ENCODE peak calls at places on chromosomes 11 and 22, in ten cellular contexts. One of them, this sample, is unnamed. For H3K4me1 and H3K9me3, the result is how much of the 10 kb centered on the place peaks cover.

GRCh38 chr22:36659762-36660509 is 43.6 kb downstream of the CACNG2 start:
- DNase-seq in colonic mucosa: peak
- DNase-seq in stomach: peak
- DNase-seq in endodermal cell: peak
- DNase-seq in neural progenitor cell: no peak
- DNase-seq in spleen: peak
- DNase-seq in transverse colon: peak
- DNase-seq in aorta: peak
- DNase-seq in fibroblast of lung: peak
- DNase-seq in CD8-positive, alpha-beta memory T cell: no peak
- DNase-seq in this sample: peak

GRCh38 chr22:30290679-30291333 is 1.5 kb upstream of the CASTOR1 start:
- DNase-seq in colonic mucosa: peak
- DNase-seq in stomach: peak
- DNase-seq in endodermal cell: peak
- DNase-seq in neural progenitor cell: peak
- DNase-seq in spleen: peak
- DNase-seq in transverse colon: peak
- DNase-seq in aorta: peak
- DNase-seq in fibroblast of lung: peak
- DNase-seq in CD8-positive, alpha-beta memory T cell: no peak
- DNase-seq in this sample: no peak

GRCh38 chr11:62400760-62401159 is 18.1 kb upstream of the SCGB1A1 start:
- DNase-seq in colonic mucosa: peak
- DNase-seq in stomach: peak
- DNase-seq in endodermal cell: no peak
- DNase-seq in neural progenitor cell: no peak
- DNase-seq in spleen: peak
- DNase-seq in transverse colon: peak
- DNase-seq in aorta: peak
- DNase-seq in fibroblast of lung: peak
- DNase-seq in CD8-positive, alpha-beta memory T cell: no peak
- DNase-seq in this sample: peak

GRCh38 chr11:13043912-13044628 is 35.0 kb downstream of the RASSF10 start:
- DNase-seq in colonic mucosa: peak
- DNase-seq in stomach: no peak
- DNase-seq in endodermal cell: no peak
- DNase-seq in neural progenitor cell: no peak
- DNase-seq in spleen: no peak
- DNase-seq in transverse colon: no peak
- DNase-seq in aorta: no peak
- DNase-seq in fibroblast of lung: no peak
- DNase-seq in CD8-positive, alpha-beta memory T cell: no peak
- DNase-seq in this sample: no peak

GRCh38 chr11:23423119-23423518 is 562.8 kb upstream of the CCDC179 start:
- DNase-seq in colonic mucosa: no peak
- DNase-seq in stomach: no peak
- DNase-seq in endodermal cell: no peak
- DNase-seq in neural progenitor cell: no peak
- DNase-seq in spleen: no peak
- DNase-seq in transverse colon: no peak
- DNase-seq in aorta: no peak
- DNase-seq in fibroblast of lung: peak
- DNase-seq in CD8-positive, alpha-beta memory T cell: no peak
- DNase-seq in this sample: no peak

GRCh38 chr22:34814260-34814659 is 251.7 kb upstream of the ISX start:
- DNase-seq in colonic mucosa: no peak
- DNase-seq in stomach: no peak
- DNase-seq in endodermal cell: no peak
- DNase-seq in neural progenitor cell: no peak
- DNase-seq in spleen: no peak
- DNase-seq in transverse colon: no peak
- DNase-seq in aorta: no peak
- DNase-seq in fibroblast of lung: no peak
- DNase-seq in CD8-positive, alpha-beta memory T cell: no peak
- DNase-seq in this sample: no peak

GRCh38 chr11:125331357-125331756 is 164.7 kb downstream of the FEZ1 start:
- DNase-seq in colonic mucosa: no peak
- DNase-seq in stomach: no peak
- DNase-seq in endodermal cell: peak
- DNase-seq in neural progenitor cell: no peak
- DNase-seq in spleen: peak
- DNase-seq in transverse colon: no peak
- DNase-seq in aorta: peak
- DNase-seq in fibroblast of lung: no peak
- DNase-seq in CD8-positive, alpha-beta memory T cell: no peak
- DNase-seq in this sample: no peak

GRCh38 chr11:76280151-76280881 is 74.0 kb upstream of the WNT11 start:
- DNase-seq in colonic mucosa: no peak
- DNase-seq in stomach: no peak
- DNase-seq in endodermal cell: peak
- DNase-seq in neural progenitor cell: no peak
- DNase-seq in spleen: no peak
- DNase-seq in transverse colon: no peak
- DNase-seq in aorta: no peak
- DNase-seq in fibroblast of lung: no peak
- DNase-seq in CD8-positive, alpha-beta memory T cell: no peak
- DNase-seq in this sample: no peak

GRCh38 chr11:111327908-111328624 is 29.7 kb downstream of the POU2AF3 start:
- DNase-seq in colonic mucosa: no peak
- DNase-seq in stomach: peak
- DNase-seq in endodermal cell: peak
- DNase-seq in neural progenitor cell: no peak
- DNase-seq in spleen: no peak
- DNase-seq in transverse colon: no peak
- DNase-seq in aorta: no peak
- DNase-seq in fibroblast of lung: no peak
- DNase-seq in CD8-positive, alpha-beta memory T cell: no peak
- DNase-seq in this sample: peak

GRCh38 chr11:74615988-74616387 is 23.6 kb downstream of the POLD3 start:
- DNase-seq in colonic mucosa: no peak
- DNase-seq in stomach: no peak
- DNase-seq in endodermal cell: no peak
- DNase-seq in neural progenitor cell: no peak
- DNase-seq in spleen: no peak
- DNase-seq in transverse colon: no peak
- DNase-seq in aorta: no peak
- DNase-seq in fibroblast of lung: no peak
- DNase-seq in CD8-positive, alpha-beta memory T cell: no peak
- DNase-seq in this sample: no peak

GRCh38 chr22:45645526-45646414 is 25.9 kb upstream of the ATXN10 start:
- DNase-seq in colonic mucosa: peak
- DNase-seq in stomach: peak
- DNase-seq in endodermal cell: peak
- DNase-seq in neural progenitor cell: peak
- DNase-seq in spleen: peak
- DNase-seq in transverse colon: peak
- DNase-seq in aorta: peak
- DNase-seq in fibroblast of lung: peak
- DNase-seq in CD8-positive, alpha-beta memory T cell: peak
- DNase-seq in this sample: peak

GRCh38 chr11:77144854-77145428 is 16.9 kb downstream of the MYO7A start:
- DNase-seq in colonic mucosa: peak
- DNase-seq in stomach: peak
- DNase-seq in endodermal cell: no peak
- DNase-seq in neural progenitor cell: no peak
- DNase-seq in spleen: no peak
- DNase-seq in transverse colon: peak
- DNase-seq in aorta: no peak
- DNase-seq in fibroblast of lung: no peak
- DNase-seq in CD8-positive, alpha-beta memory T cell: no peak
- DNase-seq in this sample: peak

GRCh38 chr11:60984149-60984548 is 12.7 kb downstream of the CD6 start:
- DNase-seq in colonic mucosa: no peak
- DNase-seq in stomach: no peak
- DNase-seq in endodermal cell: peak
- DNase-seq in neural progenitor cell: no peak
- DNase-seq in spleen: no peak
- DNase-seq in transverse colon: no peak
- DNase-seq in aorta: no peak
- DNase-seq in fibroblast of lung: no peak
- DNase-seq in CD8-positive, alpha-beta memory T cell: no peak
- DNase-seq in this sample: no peak

GRCh38 chr11:131121934-131122333 is 205.7 kb upstream of the SNX19 start:
- DNase-seq in colonic mucosa: no peak
- DNase-seq in stomach: no peak
- DNase-seq in endodermal cell: peak
- DNase-seq in neural progenitor cell: no peak
- DNase-seq in spleen: no peak
- DNase-seq in transverse colon: no peak
- DNase-seq in aorta: no peak
- DNase-seq in fibroblast of lung: no peak
- DNase-seq in CD8-positive, alpha-beta memory T cell: no peak
- DNase-seq in this sample: no peak

GRCh38 chr11:131122448-131122847 is 206.2 kb upstream of the SNX19 start:
- DNase-seq in colonic mucosa: no peak
- DNase-seq in stomach: no peak
- DNase-seq in endodermal cell: no peak
- DNase-seq in neural progenitor cell: no peak
- DNase-seq in spleen: no peak
- DNase-seq in transverse colon: no peak
- DNase-seq in aorta: no peak
- DNase-seq in fibroblast of lung: no peak
- DNase-seq in CD8-positive, alpha-beta memory T cell: no peak
- DNase-seq in this sample: no peak

GRCh38 chr11:131118247-131118646 is 202.0 kb upstream of the SNX19 start:
- DNase-seq in colonic mucosa: no peak
- DNase-seq in stomach: no peak
- DNase-seq in endodermal cell: no peak
- DNase-seq in neural progenitor cell: no peak
- DNase-seq in spleen: no peak
- DNase-seq in transverse colon: no peak
- DNase-seq in aorta: no peak
- DNase-seq in fibroblast of lung: no peak
- DNase-seq in CD8-positive, alpha-beta memory T cell: no peak
- DNase-seq in this sample: no peak
- H3K4me1 ChIP-seq in colonic mucosa: under half
- H3K4me1 ChIP-seq in stomach: under half
- H3K4me1 ChIP-seq in endodermal cell: under half
- H3K4me1 ChIP-seq in neural progenitor cell: under half
- H3K4me1 ChIP-seq in spleen: under half
- H3K4me1 ChIP-seq in transverse colon: under half
- H3K4me1 ChIP-seq in aorta: under half
- H3K4me1 ChIP-seq in fibroblast of lung: under half
- H3K4me1 ChIP-seq in CD8-positive, alpha-beta memory T cell: under half
- H3K4me1 ChIP-seq in this sample: under half

GRCh38 chr22:33807465-33807864 is 112.8 kb downstream of the LARGE1 start:
- DNase-seq in colonic mucosa: no peak
- DNase-seq in stomach: no peak
- DNase-seq in endodermal cell: no peak
- DNase-seq in neural progenitor cell: no peak
- DNase-seq in spleen: no peak
- DNase-seq in transverse colon: no peak
- DNase-seq in aorta: no peak
- DNase-seq in fibroblast of lung: peak
- DNase-seq in CD8-positive, alpha-beta memory T cell: no peak
- DNase-seq in this sample: no peak
- H3K9me3 ChIP-seq in colonic mucosa: under half
- H3K9me3 ChIP-seq in stomach: under half
- H3K9me3 ChIP-seq in endodermal cell: under half
- H3K9me3 ChIP-seq in neural progenitor cell: under half
- H3K9me3 ChIP-seq in spleen: under half
- H3K9me3 ChIP-seq in transverse colon: under half
- H3K9me3 ChIP-seq in aorta: under half
- H3K9me3 ChIP-seq in fibroblast of lung: under half
- H3K9me3 ChIP-seq in CD8-positive, alpha-beta memory T cell: under half
- H3K9me3 ChIP-seq in this sample: under half

DNA sequence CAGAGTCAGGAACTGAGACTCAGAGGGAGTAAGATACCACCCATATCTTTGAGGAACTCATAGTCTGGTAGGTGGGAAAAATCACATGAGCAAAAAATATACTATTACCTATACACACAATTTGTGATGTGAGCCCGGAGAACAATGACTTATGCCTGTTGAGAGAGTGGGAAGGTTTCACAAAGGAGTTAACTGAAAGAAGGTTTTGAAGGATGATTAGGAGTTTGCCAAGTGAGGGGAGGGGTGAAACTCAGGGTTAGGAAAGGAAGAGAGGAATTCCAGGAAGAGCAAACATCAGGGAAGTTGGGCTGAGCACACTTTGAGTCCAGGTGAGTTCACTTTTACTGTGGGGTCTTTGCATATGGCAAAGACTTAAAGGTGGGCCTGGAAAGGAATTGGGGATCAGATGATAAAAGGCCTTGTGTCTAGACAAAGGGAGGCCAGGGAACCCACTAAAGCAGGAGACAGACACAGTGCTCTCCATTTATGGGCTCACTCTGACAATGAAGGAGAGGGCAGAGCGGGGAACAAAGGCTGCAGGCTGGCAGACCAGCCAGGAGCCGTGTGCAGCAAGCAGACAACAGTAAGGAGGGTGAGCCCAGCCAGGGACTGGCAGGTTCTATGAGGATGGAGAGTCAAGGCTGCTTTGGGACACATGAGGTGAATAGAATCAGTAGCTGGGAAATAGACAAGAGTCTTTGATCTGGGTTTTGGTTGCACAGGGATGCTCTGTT is 33.1 kb downstream of the TSPAN18 start:
- DNase-seq in colonic mucosa: no peak
- DNase-seq in stomach: no peak
- DNase-seq in endodermal cell: peak
- DNase-seq in neural progenitor cell: no peak
- DNase-seq in spleen: no peak
- DNase-seq in transverse colon: no peak
- DNase-seq in aorta: no peak
- DNase-seq in fibroblast of lung: no peak
- DNase-seq in CD8-positive, alpha-beta memory T cell: no peak
- DNase-seq in this sample: no peak
- H3K4me1 ChIP-seq in colonic mucosa: under half
- H3K4me1 ChIP-seq in stomach: under half
- H3K4me1 ChIP-seq in endodermal cell: under half
- H3K4me1 ChIP-seq in neural progenitor cell: half or more
- H3K4me1 ChIP-seq in spleen: under half
- H3K4me1 ChIP-seq in transverse colon: under half
- H3K4me1 ChIP-seq in aorta: under half
- H3K4me1 ChIP-seq in fibroblast of lung: under half
- H3K4me1 ChIP-seq in CD8-positive, alpha-beta memory T cell: under half
- H3K4me1 ChIP-seq in this sample: under half

DNA sequence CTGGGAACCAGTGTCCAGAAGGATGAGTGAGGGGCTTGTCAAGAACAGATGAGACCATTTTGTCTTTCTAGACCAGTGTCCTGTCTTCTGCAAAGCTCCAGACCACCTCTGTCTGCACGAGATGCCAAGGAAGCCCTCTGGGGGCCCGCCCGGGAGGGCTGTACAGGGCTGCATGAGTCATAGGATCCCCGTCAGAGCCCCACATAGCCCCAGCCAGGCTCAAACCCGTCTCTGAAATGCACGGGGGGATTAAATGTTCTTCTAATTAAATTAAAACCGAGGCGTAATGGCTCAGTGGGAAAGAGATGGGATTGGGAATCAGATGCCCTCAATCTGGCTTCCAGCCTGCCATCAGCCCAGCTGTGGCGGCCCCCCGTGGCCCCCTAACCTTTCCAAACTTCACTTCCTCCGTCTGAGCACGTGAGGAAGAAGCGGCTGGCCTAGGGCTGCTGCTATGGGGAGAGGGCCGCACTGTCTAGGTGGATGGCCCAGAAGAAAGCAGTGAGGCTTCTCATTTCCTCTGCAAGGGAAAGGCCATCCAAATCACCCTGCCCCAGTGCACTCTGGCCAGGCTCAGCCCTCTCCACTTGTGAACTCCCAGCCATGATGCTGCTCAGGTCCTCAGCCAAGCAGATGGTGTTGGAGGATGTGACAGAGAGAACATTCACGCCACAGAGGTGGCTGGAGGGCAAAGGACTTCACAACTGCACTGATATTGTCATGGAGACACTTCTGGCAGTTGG is 32.8 kb downstream of the KCNQ1OT1 start:
- DNase-seq in colonic mucosa: peak
- DNase-seq in stomach: peak
- DNase-seq in endodermal cell: peak
- DNase-seq in neural progenitor cell: no peak
- DNase-seq in spleen: peak
- DNase-seq in transverse colon: no peak
- DNase-seq in aorta: peak
- DNase-seq in fibroblast of lung: no peak
- DNase-seq in CD8-positive, alpha-beta memory T cell: no peak
- DNase-seq in this sample: no peak
- H3K9me3 ChIP-seq in colonic mucosa: under half
- H3K9me3 ChIP-seq in stomach: under half
- H3K9me3 ChIP-seq in endodermal cell: under half
- H3K9me3 ChIP-seq in neural progenitor cell: under half
- H3K9me3 ChIP-seq in spleen: under half
- H3K9me3 ChIP-seq in transverse colon: under half
- H3K9me3 ChIP-seq in aorta: under half
- H3K9me3 ChIP-seq in fibroblast of lung: under half
- H3K9me3 ChIP-seq in CD8-positive, alpha-beta memory T cell: under half
- H3K9me3 ChIP-seq in this sample: under half

This sample was measured in small intestine.